ENCODE peak calls at places on chromosomes 16 and 17, in seven cellular contexts. U is sigmoid colon; E is small intestine; W is breast epithelium; D is mucosa of descending colon; O is endodermal cell; H is CD8-positive, alpha-beta T cell. N is an unnamed sample. For H3K36me3, the result is how much of the 10 kb centered on the place peaks cover.

GRCh38 chr17:79650861-79651260 is 40.0 kb upstream of the RBFOX3 start:
- DNase-seq in U (peak), E (no peak), W (no peak), D (no peak), O (no peak), H (peak), N (no peak)

GRCh38 chr17:29936724-29937123 is 4.7 kb upstream of the EFCAB5 start:
- DNase-seq in U (no peak), E (no peak), W (no peak), D (no peak), O (no peak), H (no peak), N (no peak)

GRCh38 chr16:19567560-19567959 is 12.1 kb downstream of the VPS35L start:
- DNase-seq in U (no peak), E (no peak), W (no peak), D (no peak), O (no peak), H (no peak), N (no peak)

GRCh38 chr16:87847785-87848675 is 21.3 kb downstream of the SLC7A5 start:
- DNase-seq in U (no peak), E (peak), W (no peak), D (no peak), O (no peak), H (no peak), N (no peak)

GRCh38 chr17:79914813-79915740 is 75.8 kb upstream of the CBX4 start:
- DNase-seq in U (no peak), E (no peak), W (no peak), D (peak), O (no peak), H (no peak), N (no peak)

GRCh38 chr17:16584273-16584995 is 15.4 kb upstream of the ZNF287 start:
- DNase-seq in U (peak), E (peak), W (peak), D (peak), O (peak), H (peak), N (peak)

GRCh38 chr16:68884867-68885266 is 41.5 kb downstream of the TANGO6 start:
- DNase-seq in U (no peak), E (no peak), W (no peak), D (no peak), O (no peak), H (no peak), N (no peak)

GRCh38 chr17:18042969-18043368 is 3.8 kb downstream of the GID4 start:
- DNase-seq in U (no peak), E (no peak), W (no peak), D (no peak), O (no peak), H (no peak), N (no peak)

GRCh38 chr17:3004150-3004801 is 59.1 kb downstream of the OR1D5 start:
- DNase-seq in U (peak), E (peak), W (peak), D (peak), O (no peak), H (peak), N (peak)

GRCh38 chr17:37493249-37494027 is 3.7 kb downstream of the DUSP14 start:
- DNase-seq in U (no peak), E (no peak), W (no peak), D (no peak), O (no peak), H (no peak), N (no peak)

GRCh38 chr17:78383725-78384471 is 5.4 kb downstream of the PGS1 start:
- DNase-seq in U (peak), E (no peak), W (peak), D (peak), O (peak), H (peak), N (peak)

GRCh38 chr17:15436399-15437369 is 30.7 kb downstream of the CDRT4 start:
- DNase-seq in U (peak), E (peak), W (no peak), D (peak), O (peak), H (peak), N (peak)

GRCh38 chr17:76492989-76493501 is 8.2 kb downstream of the RHBDF2 start:
- DNase-seq in U (peak), E (peak), W (no peak), D (peak), O (no peak), H (peak), N (peak)

GRCh38 chr17:76492250-76492988 is 8.8 kb downstream of the RHBDF2 start:
- DNase-seq in U (no peak), E (peak), W (no peak), D (peak), O (no peak), H (no peak), N (no peak)

GRCh38 chr17:76490112-76490710 is 11.0 kb downstream of the RHBDF2 start:
- DNase-seq in U (no peak), E (no peak), W (no peak), D (no peak), O (no peak), H (no peak), N (no peak)

GRCh38 chr17:76493505-76494167 is 7.6 kb downstream of the RHBDF2 start:
- DNase-seq in U (no peak), E (peak), W (no peak), D (peak), O (no peak), H (peak), N (no peak)

DNA sequence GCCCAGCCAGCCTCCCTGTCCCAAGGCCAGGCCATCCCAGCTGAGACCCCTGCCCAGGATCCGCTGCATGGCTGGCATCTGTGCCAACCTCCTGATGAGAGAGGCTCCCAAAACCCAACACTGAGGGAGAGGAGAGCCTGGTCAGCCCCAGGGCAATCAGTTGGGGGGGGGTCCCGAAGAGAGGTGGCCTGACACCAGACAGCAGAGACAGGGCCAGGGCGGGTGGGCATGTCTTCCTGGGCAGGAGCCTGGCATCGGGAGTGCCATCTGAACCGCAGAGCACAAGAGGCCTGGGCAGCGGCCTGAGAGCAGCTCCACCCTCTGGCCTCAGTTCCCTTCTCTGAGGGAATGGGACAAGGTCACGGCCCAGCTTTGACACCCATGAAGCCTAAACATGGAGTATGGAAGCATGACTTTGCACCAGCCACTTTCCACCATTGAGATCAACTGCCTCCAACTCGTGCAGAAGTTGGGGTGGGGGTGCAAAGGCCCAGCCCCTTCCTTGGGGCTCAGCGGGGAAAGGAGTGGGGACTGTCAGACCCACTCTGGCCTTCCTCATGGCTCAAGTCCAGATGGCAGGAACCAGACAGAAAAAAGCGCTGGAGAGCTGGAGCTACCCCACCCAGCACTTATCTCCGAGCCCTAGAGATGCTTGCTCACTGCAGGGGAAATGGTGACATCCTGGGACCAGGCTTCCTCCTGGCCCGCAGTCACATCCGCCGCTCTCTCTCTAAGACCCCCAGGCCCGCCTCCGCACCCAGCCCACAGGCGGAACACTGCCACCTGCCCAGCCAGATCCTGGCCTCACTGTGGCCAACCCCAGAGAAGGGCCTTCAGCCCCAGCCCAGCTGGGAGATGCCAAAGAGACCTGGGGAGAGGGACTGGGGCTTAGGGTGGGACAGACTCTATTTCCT is 9.7 kb downstream of the RHBDF2 start:
- DNase-seq in U (no peak), E (peak), W (no peak), D (peak), O (no peak), H (no peak), N (no peak)
- H3K4me3 ChIP-seq in U (no peak), E (no peak), W (no peak), D (no peak), O (no peak), H (no peak), N (no peak)

DNA sequence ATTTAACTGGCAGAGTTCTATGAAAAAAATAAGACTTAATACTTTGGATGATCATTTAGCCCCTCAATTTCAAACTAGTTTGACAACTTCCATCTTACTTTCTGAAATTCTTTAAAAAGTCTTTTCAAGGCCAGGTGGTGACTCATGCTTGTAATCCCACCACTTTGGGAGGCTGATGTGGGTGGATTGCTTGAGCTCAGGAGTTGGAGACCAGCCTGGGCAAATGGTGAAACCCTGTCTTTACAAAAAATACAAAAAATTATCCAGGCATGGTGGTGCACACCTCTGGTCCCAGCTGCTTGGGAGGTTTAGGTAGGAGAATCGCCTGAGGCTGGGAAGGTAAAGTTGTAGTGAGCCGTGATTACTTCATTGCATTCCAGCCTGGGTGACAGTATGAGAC is 154.4 kb downstream of the TANC2 start:
- DNase-seq in U (no peak), E (no peak), W (no peak), D (no peak), O (no peak), H (no peak), N (no peak)
- H3K36me3 ChIP-seq in U (under half), E (under half), W (under half), D (under half), O (under half), H (under half), N (under half)

DNA sequence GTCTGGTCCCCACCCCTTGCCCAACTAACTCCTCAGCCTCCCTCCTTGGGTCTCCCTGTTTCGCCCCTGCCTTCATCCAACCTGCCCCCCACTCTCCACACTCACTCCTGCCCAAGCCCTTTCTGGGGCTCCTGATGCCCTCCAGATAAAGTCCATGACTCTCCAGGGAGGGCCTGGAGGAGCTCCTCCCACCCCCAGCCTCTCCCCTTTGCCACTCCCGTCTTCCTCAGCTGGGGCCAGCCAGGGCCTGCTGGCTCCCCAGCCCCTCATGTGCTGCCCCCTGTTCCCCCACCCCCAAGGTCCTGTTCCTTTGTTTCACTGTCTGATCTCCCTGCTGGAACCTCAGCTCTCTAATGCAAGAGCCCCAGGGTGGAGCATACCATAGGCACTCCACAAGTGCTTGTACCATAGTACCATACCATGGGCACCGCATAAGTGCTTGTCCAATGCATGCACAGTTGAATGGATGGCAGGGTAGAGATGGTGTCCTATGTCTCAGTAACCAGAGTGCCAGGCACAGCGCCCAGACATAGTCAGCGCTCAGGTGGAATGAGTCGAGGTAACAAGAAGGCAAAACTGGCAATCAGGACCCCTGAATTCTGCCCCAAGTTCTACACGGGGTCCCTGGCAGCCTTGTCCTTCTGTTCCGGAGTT is 1.5 kb downstream of the PLCD3 start:
- DNase-seq in U (peak), E (no peak), W (no peak), D (peak), O (no peak), H (no peak), N (no peak)
- H3K4me3 ChIP-seq in U (peak), E (no peak), W (peak), D (no peak), O (peak), H (no peak), N (no peak)

GRCh38 chr16:57474671-57475661 is 11.3 kb downstream of the DOK4 start:
- DNase-seq in U (no peak), E (no peak), W (no peak), D (no peak), O (no peak), H (no peak), N (no peak)

GRCh38 chr16:57473906-57474305 is 11.4 kb downstream of the POLR2C start:
- DNase-seq in U (no peak), E (no peak), W (no peak), D (no peak), O (no peak), H (no peak), N (no peak)

GRCh38 chr16:57472665-57473060 is 10.2 kb downstream of the POLR2C start:
- DNase-seq in U (no peak), E (no peak), W (no peak), D (no peak), O (peak), H (no peak), N (no peak)

GRCh38 chr16:57471852-57472664 is 9.6 kb downstream of the POLR2C start:
- DNase-seq in U (no peak), E (peak), W (no peak), D (peak), O (peak), H (no peak), N (no peak)

GRCh38 chr16:57473176-57473840 is 10.8 kb downstream of the POLR2C start:
- DNase-seq in U (no peak), E (no peak), W (no peak), D (no peak), O (no peak), H (no peak), N (no peak)
- H3K36me3 ChIP-seq in U (under half), E (under half), W (under half), D (under half), O (under half), H (under half), N (half or more)

GRCh38 chr16:12207939-12208338 is 231.4 kb downstream of the SNX29 start:
- DNase-seq in U (no peak), E (no peak), W (no peak), D (no peak), O (no peak), H (no peak), N (no peak)
- H3K4me3 ChIP-seq in U (no peak), E (no peak), W (no peak), D (no peak), O (no peak), H (no peak), N (no peak)